ENCODE peak calls at places on chromosomes 6 and 20, in five cellular contexts. U is K562, D is H1, J is IMR-90, H is A549. W is an unnamed sample.
A peak's percentile ranks its signal among the peaks of the same experiment; 100 is the strongest.

GRCh38 chr20:60057866-60058807 is 99.9 kb downstream of the CDH26 start:
- DNase-seq in H (no peak), D (no peak), J (peak; percentile 79), U (no peak), W (no peak)

GRCh38 chr6:141321486-141322347 is 811.0 kb upstream of the GJE1 start:
- DNase-seq in H (no peak), D (no peak), J (peak; percentile 40), U (no peak), W (no peak)

GRCh38 chr6:79818471-79818870 is 128.9 kb downstream of the ELOVL4 start:
- DNase-seq in D (no peak), H (no peak), J (no peak), U (no peak), W (no peak)

GRCh38 chr20:57439432-57439831 is 48.2 kb downstream of the RBM38 start:
- DNase-seq in J (no peak), D (no peak), H (no peak), U (no peak), W (no peak)

GRCh38 chr6:11270030-11271027 is 37.9 kb upstream of the NEDD9 start:
- DNase-seq in J (peak; percentile 10), H (no peak), U (no peak), D (no peak), W (no peak)

GRCh38 chr20:19903168-19903676 is 113.9 kb upstream of the NAA20 start:
- DNase-seq in J (peak; percentile 76), U (no peak), D (no peak), H (no peak), W (no peak)

GRCh38 chr6:108896111-108896661 is 48.0 kb downstream of the ARMC2 start:
- DNase-seq in J (peak; percentile 92), D (no peak), H (no peak), U (no peak), W (no peak)

GRCh38 chr6:83867527-83868161 is 8.2 kb downstream of the CYB5R4 start:
- DNase-seq in U (no peak), J (peak; percentile 92), D (no peak), H (no peak), W (no peak)

GRCh38 chr20:59435496-59435895 is 135.1 kb downstream of the EDN3 start:
- DNase-seq in J (no peak), D (no peak), H (no peak), U (no peak), W (no peak)

GRCh38 chr6:5671604-5672559 is 334.8 kb downstream of the NRN1 start:
- DNase-seq in U (no peak), D (no peak), H (no peak), J (no peak), W (no peak)

GRCh38 chr20:24144371-24144770 is 155.8 kb upstream of the GGTLC1 start:
- DNase-seq in J (no peak), H (no peak), D (no peak), U (no peak), W (no peak)

GRCh38 chr6:152309648-152310047 is 327.5 kb downstream of the SYNE1 start:
- DNase-seq in J (no peak), U (no peak), D (no peak), H (no peak), W (no peak)

GRCh38 chr6:111565316-111566221 is 40.1 kb downstream of the TRAF3IP2 start:
- DNase-seq in U (no peak), H (no peak), D (no peak), J (no peak), W (no peak)

GRCh38 chr6:21582651-21583050 is 10.9 kb upstream of the SOX4 start:
- DNase-seq in J (peak; percentile 63), U (no peak), H (no peak), D (no peak), W (no peak)

DNA sequence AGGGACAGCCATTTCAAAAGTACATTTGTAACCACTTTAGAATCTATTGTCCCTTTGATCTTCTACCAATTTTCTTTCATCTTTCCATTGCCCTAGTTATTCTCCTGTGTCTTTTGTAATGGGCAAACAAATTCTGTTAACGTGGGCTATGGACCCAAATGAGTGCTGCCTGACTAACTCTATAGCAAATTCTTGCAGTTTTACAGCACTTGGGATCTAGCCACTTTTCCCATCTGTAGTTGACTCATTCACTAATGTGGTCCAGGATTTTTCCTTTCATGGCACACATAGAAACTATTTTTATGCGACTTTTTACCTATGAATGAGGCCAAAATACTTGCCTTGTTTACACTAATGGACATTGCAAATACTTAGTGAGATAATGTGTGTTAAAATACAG is 52.0 kb downstream of the GRIK2 start:
- DNase-seq in D (no peak), H (no peak), J (peak; percentile 89), U (no peak), W (no peak)
- TF ChIP-seq RAD21 in D (no peak), H (no peak), J (no peak), U (no peak), W (no peak)

DNA sequence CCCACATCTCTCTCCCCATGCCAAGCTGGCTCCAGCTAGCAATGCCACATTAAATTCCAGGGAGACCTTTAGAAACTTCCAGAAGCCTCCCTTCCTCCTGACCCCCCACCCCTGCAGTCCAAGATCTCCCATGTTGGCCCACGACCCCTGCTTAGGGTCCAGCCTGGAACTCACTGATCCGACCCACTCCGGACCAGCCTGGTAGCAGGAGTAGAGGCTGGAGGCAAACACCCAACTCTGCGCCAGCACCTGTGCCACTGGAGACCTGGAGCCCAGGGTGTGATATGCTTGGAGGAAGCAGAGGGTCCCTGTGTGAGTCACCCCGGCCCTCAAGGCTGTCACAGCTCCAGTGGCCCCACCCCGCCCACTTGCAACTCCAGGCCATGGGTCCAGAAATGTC is 3.3 kb upstream of the ULBP1 start:
- DNase-seq in D (no peak), U (no peak), J (no peak), H (no peak), W (no peak)
- TF ChIP-seq RAD21 in D (no peak), U (no peak), J (no peak), H (no peak), W (no peak)

GRCh38 chr6:41371461-41371991 is 36.1 kb downstream of the NCR2 start:
- DNase-seq in D (no peak), H (no peak), J (peak; percentile 42), U (no peak), W (no peak)

GRCh38 chr6:41373367-41373918 is 38.0 kb downstream of the NCR2 start:
- DNase-seq in J (no peak), D (no peak), H (no peak), U (no peak), W (no peak)

GRCh38 chr6:41373919-41374617 is 38.7 kb downstream of the NCR2 start:
- DNase-seq in D (no peak), H (no peak), U (no peak), J (no peak), W (no peak)

GRCh38 chr6:41371992-41372525 is 36.7 kb downstream of the NCR2 start:
- DNase-seq in U (no peak), D (no peak), H (no peak), J (no peak), W (no peak)

GRCh38 chr6:41372526-41373366 is 37.3 kb downstream of the NCR2 start:
- DNase-seq in J (no peak), D (no peak), H (no peak), U (no peak), W (no peak)
- TF ChIP-seq RAD21 in J (no peak), D (no peak), H (no peak), U (no peak), W (no peak)

GRCh38 chr6:101614774-101615173 is 221.3 kb downstream of the GRIK2 start:
- DNase-seq in U (no peak), H (no peak), J (peak; percentile 87), D (peak; percentile 61), W (no peak)
- TF ChIP-seq RAD21 in U (no peak), H (no peak), J (no peak), D (no peak), W (no peak)

DNA sequence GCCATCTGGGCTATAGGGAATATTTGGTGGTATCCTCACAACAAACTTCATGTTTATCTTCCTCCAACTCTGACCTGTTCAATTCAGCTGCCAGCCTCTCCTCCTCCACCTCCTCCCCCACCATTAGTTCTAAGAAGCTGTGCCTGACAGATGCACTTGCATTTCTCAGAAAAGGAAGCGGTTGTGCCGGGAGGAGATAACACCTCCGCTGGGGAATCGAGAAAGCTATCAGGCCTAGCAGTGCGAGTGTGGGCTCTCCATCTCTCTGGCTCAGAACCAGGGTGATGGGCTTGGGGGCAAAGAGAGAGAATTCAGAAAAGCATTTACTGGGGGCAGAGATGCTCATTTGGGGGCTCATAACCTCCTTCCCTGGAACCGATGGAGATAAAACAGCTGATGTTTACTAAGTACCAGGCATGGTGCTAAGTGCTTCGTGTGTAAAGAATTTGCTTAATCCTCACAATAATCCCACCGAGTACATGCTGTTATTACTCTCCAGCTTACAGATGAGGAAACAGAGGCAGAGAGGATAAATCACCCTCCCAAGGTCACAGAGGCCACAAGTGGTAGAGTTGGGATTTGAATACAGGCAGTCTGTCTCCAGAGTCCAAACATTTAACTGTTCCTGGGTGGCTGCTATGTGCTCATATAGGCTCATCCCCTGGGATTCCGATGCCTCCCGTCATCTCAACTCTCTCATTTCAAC is 38.3 kb downstream of the COX4I2 start:
- DNase-seq in D (no peak), U (peak; percentile 82), H (no peak), J (peak; percentile 25), W (no peak)
- TF ChIP-seq RAD21 in D (no peak), U (no peak), H (no peak), J (no peak), W (no peak)

GRCh38 chr20:62603907-62604785 is 38.2 kb upstream of the SLCO4A1 start:
- DNase-seq in D (no peak), H (no peak), U (no peak), J (no peak), W (no peak)
- TF ChIP-seq RAD21 in D (no peak), H (no peak), U (no peak), J (no peak), W (no peak)

DNA sequence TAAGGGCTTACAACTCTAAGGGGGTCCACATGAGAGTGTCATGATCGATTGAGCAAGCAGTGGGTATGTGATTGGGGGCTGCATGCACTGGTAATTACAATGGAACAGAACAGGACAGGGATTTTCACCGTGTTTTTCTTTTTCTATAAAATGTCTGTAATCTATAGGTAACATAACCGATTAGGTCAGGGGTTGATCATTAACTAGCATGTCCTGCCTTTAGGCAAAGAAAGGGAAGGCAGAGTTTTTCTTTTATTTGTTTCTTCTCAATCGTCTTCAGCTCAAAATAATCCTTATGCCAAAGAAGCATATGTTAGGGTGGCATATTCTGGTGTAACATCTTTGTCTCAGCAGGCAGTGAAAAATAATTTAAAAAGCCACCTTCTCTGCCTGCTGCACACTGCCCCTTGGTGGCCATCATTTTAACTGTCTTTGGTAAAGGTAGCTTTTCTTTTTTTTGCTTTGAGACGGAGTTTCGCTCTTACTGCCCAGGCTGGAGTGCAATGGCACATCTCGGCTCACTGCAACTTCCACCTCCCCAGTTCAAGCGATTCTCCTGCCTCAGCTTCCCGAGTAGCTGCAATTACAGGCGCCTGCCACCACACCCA is 9.7 kb upstream of the CEP43 start:
- DNase-seq in U (no peak), D (no peak), H (no peak), J (peak; percentile 49), W (no peak)
- TF ChIP-seq RAD21 in U (peak; percentile 55), D (peak; percentile 62), H (peak; percentile 42), J (peak; percentile 72), W (peak; percentile 77)

DNA sequence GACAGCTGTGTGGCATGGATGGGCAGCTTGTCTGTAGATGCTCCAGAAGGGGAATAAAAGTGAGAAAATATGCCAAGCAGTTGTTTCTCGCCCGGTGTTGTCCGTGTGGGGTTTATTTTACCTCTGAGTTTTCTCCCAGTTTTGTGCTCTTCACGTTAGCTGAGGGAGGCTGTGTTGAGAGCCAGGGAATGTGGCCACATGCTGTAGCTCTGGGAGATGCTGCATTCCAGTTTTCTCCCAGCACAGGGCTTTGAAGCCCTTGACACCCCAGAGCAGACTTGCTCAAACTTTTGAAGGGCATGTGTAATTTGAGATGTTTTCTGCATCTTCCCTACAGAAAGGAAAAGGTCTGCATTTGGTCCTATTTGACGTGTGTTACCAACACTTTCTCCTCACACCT is 67.7 kb downstream of the RREB1 start:
- DNase-seq in J (peak; percentile 36), D (no peak), U (no peak), H (no peak), W (no peak)
- TF ChIP-seq RAD21 in J (no peak), D (no peak), U (no peak), H (no peak), W (no peak)

W was measured in GM12878.